ENCODE peak calls at places on chromosomes 12 and 14, in five cellular contexts. J, U, S, H and G are unnamed samples.

GRCh38 chr12:75706786-75707605 is 195.6 kb upstream of the KRR1 start:
- DNase-seq in U (no peak), H (peak; percentile 83), J (no peak), S (no peak), G (no peak)

GRCh38 chr14:53696217-53696965 is 260.2 kb downstream of the BMP4 start:
- DNase-seq in J (no peak), U (no peak), S (no peak), H (peak; percentile 1), G (no peak)

GRCh38 chr14:64952598-64953309 is 10.2 kb upstream of the GPX2 start:
- DNase-seq in H (peak; percentile 23), U (no peak), S (no peak), J (no peak), G (no peak)

GRCh38 chr12:121461048-121461447 is 61.1 kb downstream of the RNF34 start:
- DNase-seq in U (no peak), J (no peak), H (no peak), S (no peak), G (no peak)

GRCh38 chr12:71157601-71158233 is at the start of gene TSPAN8:
- DNase-seq in H (no peak), U (peak; percentile 7), S (no peak), J (no peak), G (peak; percentile 97)

GRCh38 chr14:92539875-92540274 is 26.3 kb downstream of the RIN3 start:
- DNase-seq in H (no peak), S (no peak), U (no peak), J (peak; percentile 45), G (no peak)

GRCh38 chr12:118061876-118062791 is 1.2 kb upstream of the WSB2 start:
- DNase-seq in H (peak; percentile 38), S (peak; percentile 40), J (peak; percentile 15), U (no peak), G (peak; percentile 67)

GRCh38 chr12:90037740-90038139 is 329.1 kb upstream of the ATP2B1 start:
- DNase-seq in J (no peak), S (no peak), U (no peak), H (peak; percentile 8), G (no peak)

GRCh38 chr14:49946320-49947141 is 53.6 kb downstream of the ARF6 start:
- DNase-seq in U (peak; percentile 64), H (peak; percentile 84), J (no peak), S (no peak), G (peak; percentile 62)